ENCODE peak calls at places on chromosome 3, in seven cellular contexts. X, S, F, L, Q, T and D are unnamed samples.

GRCh38 chr3:158350971-158351370 is 220.0 kb upstream of the MLF1 start:
- DNase-seq in X (no peak), S (no peak), F (no peak), L (no peak), Q (no peak), T (no peak), D (no peak)

GRCh38 chr3:194275231-194275671 is 75.9 kb downstream of the CPN2 start:
- DNase-seq in X (no peak), S (no peak), F (no peak), L (no peak), Q (no peak), T (peak), D (peak)

GRCh38 chr3:115806501-115806900 is 183.2 kb downstream of the GAP43 start:
- DNase-seq in X (peak), S (no peak), F (no peak), L (no peak), Q (peak), T (no peak), D (peak)

GRCh38 chr3:168091961-168092360 is 3.8 kb downstream of the GOLIM4 start:
- DNase-seq in X (no peak), S (no peak), F (no peak), L (no peak), Q (no peak), T (no peak), D (no peak)

GRCh38 chr3:192422998-192423349 is 304.4 kb downstream of the FGF12 start:
- DNase-seq in X (no peak), S (peak), F (no peak), L (no peak), Q (no peak), T (no peak), D (no peak)

GRCh38 chr3:42590989-42591756 is 513 bp downstream of the SS18L2 start:
- DNase-seq in X (no peak), S (peak), F (no peak), L (no peak), Q (no peak), T (no peak), D (peak)

GRCh38 chr3:17836092-17836491 is 93.7 kb upstream of the TBC1D5 start:
- DNase-seq in X (no peak), S (no peak), F (no peak), L (no peak), Q (no peak), T (no peak), D (no peak)

GRCh38 chr3:143808999-143809700 is 39.1 kb downstream of the SLC9A9 start:
- DNase-seq in X (peak), S (no peak), F (no peak), L (no peak), Q (no peak), T (no peak), D (no peak)

GRCh38 chr3:141243295-141243707 is 11.7 kb downstream of the PXYLP1 start:
- DNase-seq in X (peak), S (peak), F (no peak), L (no peak), Q (peak), T (no peak), D (peak)

GRCh38 chr3:177144922-177145321 is 52.4 kb downstream of the TBL1XR1 start:
- DNase-seq in X (no peak), S (no peak), F (no peak), L (no peak), Q (peak), T (no peak), D (no peak)

GRCh38 chr3:189961525-189962161 is 159.1 kb downstream of the P3H2 start:
- DNase-seq in X (peak), S (peak), F (peak), L (peak), Q (peak), T (peak), D (peak)

GRCh38 chr3:124383051-124383450 is 347.2 kb upstream of the UMPS start:
- DNase-seq in X (no peak), S (peak), F (no peak), L (no peak), Q (peak), T (no peak), D (peak)

GRCh38 chr3:86175593-86175992 is 815.4 kb downstream of the VGLL3 start:
- DNase-seq in X (no peak), S (peak), F (no peak), L (peak), Q (no peak), T (peak), D (no peak)

GRCh38 chr3:28240440-28240839 is 979 bp upstream of the CMC1 start:
- DNase-seq in X (no peak), S (peak), F (no peak), L (peak), Q (no peak), T (peak), D (no peak)

GRCh38 chr3:76841750-76842149 is 198.1 kb upstream of the ROBO2 start:
- DNase-seq in X (peak), S (no peak), F (no peak), L (no peak), Q (no peak), T (no peak), D (peak)

GRCh38 chr3:108091498-108092259 is 848 bp upstream of the CD47 start:
- DNase-seq in X (no peak), S (peak), F (no peak), L (no peak), Q (no peak), T (peak), D (no peak)

GRCh38 chr3:159816507-159816906 is 172.1 kb upstream of the IL12A start:
- DNase-seq in X (no peak), S (no peak), F (no peak), L (no peak), Q (peak), T (no peak), D (no peak)

GRCh38 chr3:25588441-25589103 is 76.1 kb downstream of the TOP2B start:
- DNase-seq in X (peak), S (no peak), F (no peak), L (no peak), Q (no peak), T (no peak), D (no peak)

GRCh38 chr3:70358978-70359580 is 46.6 kb upstream of the MDFIC2 start:
- DNase-seq in X (peak), S (peak), F (peak), L (no peak), Q (no peak), T (no peak), D (peak)

GRCh38 chr3:100603449-100603848 is 6.0 kb upstream of the ADGRG7 start:
- DNase-seq in X (peak), S (peak), F (no peak), L (no peak), Q (peak), T (peak), D (peak)

GRCh38 chr3:44104668-44105321 is 136.9 kb upstream of the TOPAZ1 start:
- DNase-seq in X (peak), S (peak), F (no peak), L (no peak), Q (peak), T (no peak), D (peak)

GRCh38 chr3:44021646-44022594 is 219.8 kb upstream of the TOPAZ1 start:
- DNase-seq in X (no peak), S (peak), F (no peak), L (no peak), Q (no peak), T (no peak), D (no peak)

GRCh38 chr3:102092617-102093466 is 243.5 kb downstream of the NFKBIZ start:
- DNase-seq in X (peak), S (no peak), F (no peak), L (no peak), Q (no peak), T (no peak), D (peak)

GRCh38 chr3:19798324-19798723 is 135.7 kb downstream of the EFHB start:
- DNase-seq in X (no peak), S (no peak), F (no peak), L (no peak), Q (no peak), T (no peak), D (no peak)
- H2BK5ac ChIP-seq in X (no peak), S (no peak), F (no peak), L (no peak), Q (no peak), T (no peak), D (no peak)

GRCh38 chr3:109480014-109480413 is 142.7 kb upstream of the DPPA4 start:
- DNase-seq in X (no peak), S (no peak), F (peak), L (no peak), Q (no peak), T (no peak), D (no peak)
- H2BK5ac ChIP-seq in X (no peak), S (no peak), F (no peak), L (no peak), Q (no peak), T (no peak), D (no peak)

DNA sequence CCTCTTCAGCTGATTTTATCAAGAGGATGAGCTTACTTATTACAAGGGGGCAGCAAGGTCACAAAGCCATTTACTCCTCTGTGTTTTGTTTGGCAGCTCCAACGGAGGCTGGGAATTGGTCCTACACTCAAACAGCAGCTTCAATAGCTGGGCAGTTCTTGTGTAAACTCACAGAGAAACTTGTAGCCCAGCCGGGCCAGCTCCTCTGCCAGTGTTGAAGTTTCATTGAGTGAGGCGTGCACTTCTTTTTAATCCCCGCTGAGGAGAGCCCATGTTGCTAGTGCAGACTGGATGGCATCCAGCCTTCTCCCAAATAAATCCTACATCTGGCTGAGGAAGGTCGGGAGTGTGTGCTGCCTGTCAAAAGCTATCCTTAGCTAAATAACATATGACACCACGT is 59.5 kb downstream of the BFSP2 start:
- DNase-seq in X (no peak), S (no peak), F (no peak), L (no peak), Q (no peak), T (no peak), D (no peak)
- H2BK5ac ChIP-seq in X (no peak), S (no peak), F (no peak), L (no peak), Q (no peak), T (no peak), D (no peak)

GRCh38 chr3:74041068-74041675 is 416.4 kb upstream of the PDZRN3 start:
- DNase-seq in X (no peak), S (no peak), F (no peak), L (no peak), Q (no peak), T (no peak), D (no peak)

GRCh38 chr3:74048686-74049085 is 423.9 kb upstream of the PDZRN3 start:
- DNase-seq in X (no peak), S (no peak), F (no peak), L (no peak), Q (no peak), T (no peak), D (no peak)

DNA sequence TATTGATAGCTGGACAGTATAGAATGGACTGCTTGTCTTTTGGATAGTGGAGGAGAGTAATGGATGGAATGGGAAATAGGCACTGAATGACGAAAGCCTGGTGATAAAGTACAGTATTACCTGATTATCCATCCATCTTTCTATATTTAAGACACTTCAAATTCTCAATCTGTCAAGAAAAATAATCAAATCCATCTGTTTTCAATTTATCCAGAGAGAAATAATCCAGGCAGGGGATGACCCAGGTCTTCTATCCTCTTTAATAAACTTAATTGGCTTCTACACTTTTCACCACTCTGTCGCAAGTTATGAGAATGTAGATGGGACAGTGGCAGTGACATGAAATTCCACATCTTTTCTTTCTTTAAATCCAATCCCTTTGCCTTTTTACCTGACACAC is 420.3 kb upstream of the PDZRN3 start:
- DNase-seq in X (no peak), S (no peak), F (no peak), L (no peak), Q (no peak), T (no peak), D (no peak)
- H2BK5ac ChIP-seq in X (no peak), S (no peak), F (no peak), L (no peak), Q (no peak), T (no peak), D (no peak)

GRCh38 chr3:68974711-68975110 is 38.8 kb downstream of the EOGT start:
- DNase-seq in X (no peak), S (no peak), F (no peak), L (no peak), Q (no peak), T (no peak), D (no peak)

GRCh38 chr3:68972358-68972979 is 40.1 kb upstream of the TAFA4 start:
- DNase-seq in X (peak), S (peak), F (peak), L (peak), Q (peak), T (peak), D (peak)

GRCh38 chr3:68973635-68974034 is 39.8 kb downstream of the EOGT start:
- DNase-seq in X (no peak), S (peak), F (no peak), L (no peak), Q (no peak), T (peak), D (no peak)

DNA sequence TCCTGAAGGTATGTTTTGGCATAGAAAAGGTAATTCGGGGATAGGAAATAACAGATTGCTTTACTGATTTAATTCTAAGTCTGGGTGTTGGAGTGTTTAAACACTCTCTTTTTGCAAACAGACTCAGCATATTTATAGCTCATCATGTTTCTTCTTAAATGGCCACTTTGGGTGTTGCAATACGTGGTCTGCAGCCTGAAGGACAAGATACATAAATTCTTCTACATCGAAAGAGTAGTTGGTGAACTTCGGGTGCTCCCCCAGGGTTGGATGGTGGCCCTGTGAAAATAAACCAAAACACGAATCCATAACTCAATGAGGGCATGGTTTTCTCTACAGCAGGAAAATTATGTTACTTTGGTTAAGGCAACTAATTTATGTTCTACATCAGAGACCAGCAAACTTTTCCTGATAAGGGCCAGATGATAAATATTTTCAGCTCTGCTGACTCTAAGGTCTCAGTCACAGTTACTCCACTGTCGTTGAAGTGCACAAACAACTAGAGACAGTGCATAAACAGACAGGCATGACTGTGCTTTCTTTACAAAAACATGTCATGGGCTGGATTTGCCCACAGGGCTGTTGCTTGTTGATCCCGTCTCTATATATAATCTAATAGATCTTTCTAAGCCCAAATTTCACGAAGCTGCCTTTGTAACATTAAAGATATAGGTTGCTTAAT is 35.9 kb downstream of the EOGT start:
- DNase-seq in X (no peak), S (no peak), F (no peak), L (no peak), Q (no peak), T (no peak), D (peak)
- H2BK5ac ChIP-seq in X (peak), S (no peak), F (no peak), L (no peak), Q (no peak), T (no peak), D (no peak)

GRCh38 chr3:103653996-103654395 is 1219.2 kb downstream of the ZPLD1 start:
- DNase-seq in X (no peak), S (no peak), F (no peak), L (no peak), Q (no peak), T (no peak), D (no peak)
- H2BK5ac ChIP-seq in X (no peak), S (no peak), F (no peak), L (no peak), Q (no peak), T (no peak), D (no peak)

GRCh38 chr3:121974601-121975111 is 47.4 kb downstream of the ILDR1 start:
- DNase-seq in X (no peak), S (no peak), F (no peak), L (no peak), Q (peak), T (no peak), D (no peak)

GRCh38 chr3:121979246-121979645 is 42.8 kb downstream of the ILDR1 start:
- DNase-seq in X (no peak), S (no peak), F (no peak), L (no peak), Q (no peak), T (no peak), D (no peak)

GRCh38 chr3:121976727-121977126 is 45.3 kb downstream of the ILDR1 start:
- DNase-seq in X (no peak), S (no peak), F (no peak), L (no peak), Q (no peak), T (no peak), D (no peak)

GRCh38 chr3:121979734-121980449 is 42.2 kb downstream of the ILDR1 start:
- DNase-seq in X (no peak), S (no peak), F (no peak), L (no peak), Q (no peak), T (no peak), D (no peak)

DNA sequence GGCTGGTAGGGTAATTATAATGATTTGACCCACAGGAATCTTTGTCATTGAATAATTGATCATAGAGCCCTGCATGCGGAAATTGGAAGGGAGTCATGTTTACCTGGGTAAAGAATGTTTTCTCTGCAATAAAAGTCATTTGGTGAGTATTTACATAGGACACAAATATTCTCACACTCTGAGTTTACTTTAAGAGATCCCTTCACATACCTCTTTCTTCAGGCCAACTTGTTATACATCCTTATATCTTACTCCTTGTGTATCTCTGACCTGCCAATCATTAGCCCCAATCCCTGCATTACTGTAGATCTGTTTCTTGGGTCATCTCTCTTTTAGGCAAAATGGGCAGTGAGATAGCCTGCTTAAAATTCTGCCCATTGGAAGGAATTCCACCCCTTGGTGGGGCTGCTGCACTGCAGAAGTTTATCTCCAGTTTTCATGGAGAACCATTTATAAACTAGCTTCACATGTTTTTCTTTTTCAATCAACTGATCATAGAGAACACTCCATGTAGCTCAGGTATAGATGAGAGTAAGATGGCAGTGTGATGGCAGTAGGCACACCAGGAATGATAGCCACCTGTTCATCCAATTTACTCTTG is 46.2 kb downstream of the ILDR1 start:
- DNase-seq in X (no peak), S (no peak), F (no peak), L (no peak), Q (no peak), T (no peak), D (no peak)
- H2BK5ac ChIP-seq in X (no peak), S (no peak), F (no peak), L (no peak), Q (no peak), T (no peak), D (no peak)

GRCh38 chr3:114792159-114792918 is 354.7 kb downstream of the ZBTB20 start:
- DNase-seq in X (no peak), S (no peak), F (no peak), L (no peak), Q (no peak), T (no peak), D (no peak)

GRCh38 chr3:114794894-114795630 is 352.0 kb downstream of the ZBTB20 start:
- DNase-seq in X (no peak), S (no peak), F (no peak), L (no peak), Q (no peak), T (no peak), D (no peak)

GRCh38 chr3:114789803-114790202 is 357.3 kb downstream of the ZBTB20 start:
- DNase-seq in X (peak), S (no peak), F (no peak), L (no peak), Q (no peak), T (no peak), D (no peak)

DNA sequence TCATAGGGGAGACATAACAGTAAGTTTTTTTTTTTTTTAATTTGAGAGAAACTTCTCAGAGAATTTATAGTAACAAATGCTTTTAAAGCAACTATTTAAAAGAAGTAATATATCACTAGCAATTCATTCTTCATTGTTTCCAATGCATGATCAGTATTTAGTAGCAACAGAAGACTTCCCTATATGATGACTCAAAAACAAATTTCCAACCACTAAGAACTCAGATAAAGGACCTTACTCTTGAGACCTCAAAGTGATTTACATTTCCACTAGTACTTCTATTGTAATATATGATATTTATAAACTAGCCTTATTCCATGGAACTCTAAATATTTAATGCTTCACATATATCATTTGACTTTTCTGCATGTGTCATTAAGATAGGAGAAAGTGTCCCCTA is 356.3 kb downstream of the ZBTB20 start:
- DNase-seq in X (no peak), S (no peak), F (no peak), L (no peak), Q (no peak), T (no peak), D (no peak)
- H2BK5ac ChIP-seq in X (no peak), S (no peak), F (no peak), L (no peak), Q (no peak), T (no peak), D (no peak)

GRCh38 chr3:172189987-172190603 is 150.7 kb downstream of the FNDC3B start:
- DNase-seq in X (peak), S (no peak), F (no peak), L (no peak), Q (no peak), T (no peak), D (no peak)

GRCh38 chr3:172192830-172193415 is 153.5 kb downstream of the FNDC3B start:
- DNase-seq in X (no peak), S (no peak), F (no peak), L (no peak), Q (no peak), T (no peak), D (no peak)

GRCh38 chr3:172190980-172191379 is 151.6 kb downstream of the FNDC3B start:
- DNase-seq in X (no peak), S (no peak), F (no peak), L (no peak), Q (no peak), T (no peak), D (no peak)

GRCh38 chr3:172193436-172193835 is 154.1 kb downstream of the FNDC3B start:
- DNase-seq in X (no peak), S (no peak), F (no peak), L (no peak), Q (no peak), T (no peak), D (no peak)

GRCh38 chr3:172191629-172192028 is 152.3 kb downstream of the FNDC3B start:
- DNase-seq in X (no peak), S (no peak), F (no peak), L (no peak), Q (no peak), T (no peak), D (no peak)
- H2BK5ac ChIP-seq in X (no peak), S (no peak), F (no peak), L (no peak), Q (no peak), T (no peak), D (no peak)